ENCODE peak calls at places on chromosomes 13 and 19, in nine cellular contexts. Y is fibroblast of pulmonary artery, L is psoas muscle, T is left lung, I is IMR-90, E is tibial nerve, N is astrocyte of the spinal cord, W is cardiac muscle cell, G is BE2C. R is an unnamed sample.

GRCh38 chr19:44796701-44797115 is 12.2 kb upstream of the BCAM start:
- DNase-seq in Y (peak; percentile 46), L (no peak), T (no peak), I (peak; percentile 23), E (no peak), N (peak; percentile 54), W (peak; percentile 52), G (no peak), R (no peak)

GRCh38 chr13:44305845-44306244 is 67.8 kb upstream of the SERP2 start:
- DNase-seq in Y (no peak), L (no peak), T (no peak), I (peak; percentile 67), E (no peak), N (peak; percentile 55), W (no peak), G (no peak), R (peak; percentile 47)

GRCh38 chr19:49555600-49556411 is 24.6 kb downstream of the NOSIP start:
- DNase-seq in Y (peak; percentile 29), L (peak; percentile 85), T (peak; percentile 81), I (no peak), E (peak; percentile 77), N (peak; percentile 62), W (peak; percentile 90), G (peak; percentile 74), R (peak; percentile 59)

GRCh38 chr19:15223649-15224371 is 8.4 kb downstream of the EPHX3 start:
- DNase-seq in Y (peak; percentile 15), L (no peak), T (no peak), I (no peak), E (no peak), N (no peak), W (no peak), G (no peak), R (no peak)

GRCh38 chr13:105972306-105972721 is 563.1 kb downstream of the EFNB2 start:
- DNase-seq in Y (no peak), L (no peak), T (no peak), I (no peak), E (no peak), N (no peak), W (no peak), G (no peak), R (no peak)

GRCh38 chr19:56837004-56837403 is 3.5 kb downstream of the PEG3 start:
- DNase-seq in Y (no peak), L (no peak), T (no peak), I (no peak), E (no peak), N (no peak), W (no peak), G (no peak), R (no peak)

GRCh38 chr19:2618611-2619010 is 83.9 kb downstream of the GNG7 start:
- DNase-seq in Y (peak; percentile 58), L (peak; percentile 68), T (peak; percentile 91), I (peak; percentile 28), E (peak; percentile 57), N (peak; percentile 41), W (no peak), G (no peak), R (peak; percentile 84)

GRCh38 chr13:78977311-78977710 is 318.4 kb upstream of the OBI1 start:
- DNase-seq in Y (no peak), L (no peak), T (no peak), I (no peak), E (no peak), N (no peak), W (no peak), G (no peak), R (no peak)

GRCh38 chr13:68128297-68128915 is 898.3 kb upstream of the PCDH9 start:
- DNase-seq in Y (no peak), L (no peak), T (no peak), I (no peak), E (no peak), N (no peak), W (no peak), G (no peak), R (no peak)

GRCh38 chr13:112575295-112575622 is 12.7 kb downstream of the TUBGCP3 start:
- DNase-seq in Y (no peak), L (no peak), T (no peak), I (no peak), E (no peak), N (no peak), W (no peak), G (no peak), R (no peak)

GRCh38 chr19:54662730-54663129 is at the start of gene LILRB4:
- DNase-seq in Y (no peak), L (peak; percentile 67), T (peak; percentile 74), I (no peak), E (peak; percentile 41), N (no peak), W (no peak), G (no peak), R (no peak)

GRCh38 chr13:93875527-93875926 is 604.0 kb downstream of the DCT start:
- DNase-seq in Y (peak; percentile 60), L (no peak), T (no peak), I (peak; percentile 82), E (no peak), N (peak; percentile 24), W (no peak), G (no peak), R (peak; percentile 62)

GRCh38 chr13:23421596-23421995 is 11.9 kb downstream of the SACS start:
- DNase-seq in Y (no peak), L (no peak), T (no peak), I (no peak), E (no peak), N (no peak), W (no peak), G (no peak), R (no peak)

GRCh38 chr13:44218501-44219240 is 155.0 kb upstream of the SERP2 start:
- DNase-seq in Y (peak; percentile 67), L (peak; percentile 84), T (peak; percentile 79), I (no peak), E (peak; percentile 75), N (peak; percentile 47), W (no peak), G (no peak), R (peak; percentile 85)

GRCh38 chr13:113298001-113298945 is 1.2 kb downstream of the LAMP1 start:
- DNase-seq in Y (no peak), L (no peak), T (no peak), I (no peak), E (no peak), N (peak; percentile 13), W (no peak), G (no peak), R (peak; percentile 86)

GRCh38 chr13:51822106-51822840 is 18.3 kb upstream of the DHRS12 start:
- DNase-seq in Y (no peak), L (no peak), T (no peak), I (no peak), E (no peak), N (no peak), W (no peak), G (no peak), R (no peak)

GRCh38 chr19:29851769-29852521 is 40.2 kb downstream of the CCNE1 start:
- DNase-seq in Y (no peak), L (peak; percentile 3), T (no peak), I (no peak), E (no peak), N (no peak), W (no peak), G (no peak), R (no peak)
- H3K4me3 ChIP-seq in Y (no peak overlapping the region), L (no peak overlapping the region), T (no peak overlapping the region), I (no peak overlapping the region), E (no peak overlapping the region), N (no peak overlapping the region), W (no peak overlapping the region), G (no peak overlapping the region), R (no peak overlapping the region)

DNA sequence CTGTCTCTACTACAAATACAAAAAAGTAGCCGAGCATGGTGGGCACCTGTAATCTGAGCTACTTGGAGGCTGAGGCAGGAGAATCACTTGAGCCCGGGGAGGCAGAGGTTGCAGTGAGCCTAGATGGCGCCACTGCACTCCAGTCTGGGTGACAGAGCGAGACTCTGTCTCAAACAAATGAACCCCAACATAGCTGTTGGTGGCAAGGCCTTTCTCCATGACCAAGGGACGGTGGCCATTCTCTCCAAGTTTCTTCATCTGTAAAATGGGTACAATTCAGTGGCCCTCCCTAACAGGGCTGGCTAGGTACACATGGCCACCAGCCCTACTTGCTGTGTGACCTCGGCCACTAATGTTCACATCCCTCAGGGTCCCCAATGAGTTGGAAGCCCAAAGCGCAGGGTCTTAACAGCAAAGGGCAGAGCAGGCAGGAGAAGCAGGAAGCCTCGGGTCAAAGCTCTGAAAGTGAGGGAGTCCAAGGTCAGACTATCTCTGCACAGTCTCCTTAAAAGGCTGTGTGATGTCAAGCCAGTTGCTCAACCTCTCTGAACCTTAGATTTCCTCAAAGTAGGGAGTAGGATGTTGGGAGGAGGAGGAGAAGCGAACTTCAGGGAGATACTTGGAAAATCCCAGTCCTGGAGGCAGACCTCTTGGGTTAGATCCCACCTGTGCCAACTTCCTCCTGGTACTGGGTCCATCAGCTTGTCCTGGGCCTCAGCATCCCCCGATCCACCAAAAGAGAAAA is 2.7 kb downstream of the JUND start:
- DNase-seq in Y (peak; percentile 55), L (no peak), T (no peak), I (no peak), E (no peak), N (peak; percentile 33), W (no peak), G (no peak), R (no peak)
- TF ChIP-seq CTCF in Y (peak; percentile 33), L (no peak), T (no peak), I (peak; percentile 24), E (no peak), N (peak; percentile 30), W (peak; percentile 38), G (peak; percentile 33), R (peak; percentile 33)

GRCh38 chr19:47512183-47512947 is 2.5 kb downstream of the NAPA start:
- DNase-seq in Y (peak; percentile 53), L (peak; percentile 21), T (peak; percentile 65), I (peak; percentile 52), E (peak; percentile 63), N (no peak), W (no peak), G (no peak), R (peak; percentile 43)

GRCh38 chr19:47511128-47511517 is 3.7 kb downstream of the NAPA start:
- DNase-seq in Y (peak; percentile 34), L (peak; percentile 65), T (no peak), I (no peak), E (peak; percentile 32), N (no peak), W (no peak), G (no peak), R (no peak)

GRCh38 chr19:47511681-47512080 is 3.2 kb downstream of the NAPA start:
- DNase-seq in Y (peak; percentile 56), L (peak; percentile 73), T (no peak), I (peak; percentile 61), E (no peak), N (peak; percentile 18), W (no peak), G (no peak), R (peak; percentile 41)

GRCh38 chr19:47514151-47514868 is 553 bp downstream of the NAPA start:
- DNase-seq in Y (no peak), L (peak; percentile 64), T (peak; percentile 49), I (no peak), E (no peak), N (no peak), W (no peak), G (no peak), R (no peak)

GRCh38 chr19:47512948-47513319 is 1.9 kb downstream of the NAPA start:
- DNase-seq in Y (no peak), L (peak; percentile 40), T (no peak), I (no peak), E (no peak), N (no peak), W (no peak), G (no peak), R (no peak)
- H3K4me3 ChIP-seq in Y (peak overlapping the region; percentile 87), L (peak overlapping the region; percentile 95), T (peak overlapping the region; percentile 98), I (no peak overlapping the region), E (no peak overlapping the region), N (no peak overlapping the region), W (no peak overlapping the region), G (no peak overlapping the region), R (peak overlapping the region; percentile 100)

GRCh38 chr13:37608750-37609339 is 10.3 kb upstream of the POSTN start:
- DNase-seq in Y (peak; percentile 42), L (no peak), T (no peak), I (no peak), E (no peak), N (peak; percentile 26), W (no peak), G (no peak), R (peak; percentile 16)
- TF ChIP-seq CTCF in Y (peak; percentile 58), L (peak; percentile 11), T (peak; percentile 20), I (peak; percentile 54), E (peak; percentile 9), N (peak; percentile 49), W (peak; percentile 48), G (no peak), R (peak; percentile 47)

R was measured in epithelial cell of esophagus.